ENCODE peak calls at places on chromosomes 7 and 10, in seven cellular contexts. One of them, this sample, is unnamed.

GRCh38 chr10:31204090-31204489 is 114.9 kb upstream of the ZEB1 start:
- DNase-seq in activated T-helper 1 cell treated with anti-CD3 and anti-CD28 coated beads, Interleukin-2, amount 50 U/mL, for 16 hours: no peak
- DNase-seq in lower lobe of right lung: no peak
- DNase-seq in AG08396: no peak
- DNase-seq in stomach: no peak
- DNase-seq in GM12878: no peak
- DNase-seq in PC-3: no peak
- DNase-seq in this sample: no peak

GRCh38 chr10:77744249-77744648 is 106.6 kb upstream of the KCNMA1 start:
- DNase-seq in stomach: no peak
- DNase-seq in GM12878: no peak
- DNase-seq in activated T-helper 1 cell treated with anti-CD3 and anti-CD28 coated beads, Interleukin-2, amount 50 U/mL, for 16 hours: no peak
- DNase-seq in PC-3: peak
- DNase-seq in AG08396: no peak
- DNase-seq in lower lobe of right lung: no peak
- DNase-seq in this sample: no peak

GRCh38 chr10:110504111-110504735 is 6.5 kb downstream of the DUSP5 start:
- DNase-seq in stomach: peak
- DNase-seq in activated T-helper 1 cell treated with anti-CD3 and anti-CD28 coated beads, Interleukin-2, amount 50 U/mL, for 16 hours: peak
- DNase-seq in PC-3: no peak
- DNase-seq in AG08396: peak
- DNase-seq in lower lobe of right lung: peak
- DNase-seq in GM12878: peak
- DNase-seq in this sample: no peak

GRCh38 chr10:3529691-3530090 is 255.3 kb downstream of the KLF6 start:
- DNase-seq in stomach: no peak
- DNase-seq in activated T-helper 1 cell treated with anti-CD3 and anti-CD28 coated beads, Interleukin-2, amount 50 U/mL, for 16 hours: no peak
- DNase-seq in AG08396: no peak
- DNase-seq in GM12878: no peak
- DNase-seq in lower lobe of right lung: no peak
- DNase-seq in PC-3: no peak
- DNase-seq in this sample: no peak

GRCh38 chr7:100109521-100110163 is 8.2 kb downstream of the AP4M1 start:
- DNase-seq in GM12878: no peak
- DNase-seq in lower lobe of right lung: no peak
- DNase-seq in activated T-helper 1 cell treated with anti-CD3 and anti-CD28 coated beads, Interleukin-2, amount 50 U/mL, for 16 hours: no peak
- DNase-seq in PC-3: no peak
- DNase-seq in AG08396: no peak
- DNase-seq in stomach: no peak
- DNase-seq in this sample: no peak

GRCh38 chr10:104406715-104407517 is 53.3 kb downstream of the CFAP58 start:
- DNase-seq in stomach: no peak
- DNase-seq in lower lobe of right lung: no peak
- DNase-seq in AG08396: peak
- DNase-seq in GM12878: no peak
- DNase-seq in PC-3: peak
- DNase-seq in activated T-helper 1 cell treated with anti-CD3 and anti-CD28 coated beads, Interleukin-2, amount 50 U/mL, for 16 hours: no peak
- DNase-seq in this sample: no peak

GRCh38 chr10:50501478-50501877 is 122.3 kb downstream of the SGMS1 start:
- DNase-seq in AG08396: no peak
- DNase-seq in GM12878: no peak
- DNase-seq in activated T-helper 1 cell treated with anti-CD3 and anti-CD28 coated beads, Interleukin-2, amount 50 U/mL, for 16 hours: no peak
- DNase-seq in lower lobe of right lung: no peak
- DNase-seq in PC-3: peak
- DNase-seq in stomach: no peak
- DNase-seq in this sample: no peak

GRCh38 chr7:42621543-42622219 is 290.2 kb downstream of the C7orf25 start:
- DNase-seq in PC-3: no peak
- DNase-seq in stomach: no peak
- DNase-seq in AG08396: no peak
- DNase-seq in GM12878: no peak
- DNase-seq in lower lobe of right lung: no peak
- DNase-seq in activated T-helper 1 cell treated with anti-CD3 and anti-CD28 coated beads, Interleukin-2, amount 50 U/mL, for 16 hours: no peak
- DNase-seq in this sample: no peak

GRCh38 chr7:104534149-104534548 is 205.7 kb downstream of the LHFPL3 start:
- DNase-seq in GM12878: no peak
- DNase-seq in stomach: no peak
- DNase-seq in AG08396: no peak
- DNase-seq in PC-3: no peak
- DNase-seq in activated T-helper 1 cell treated with anti-CD3 and anti-CD28 coated beads, Interleukin-2, amount 50 U/mL, for 16 hours: no peak
- DNase-seq in lower lobe of right lung: no peak
- DNase-seq in this sample: no peak

GRCh38 chr7:1046722-1047679 is 2.7 kb downstream of the GPR146 start:
- DNase-seq in PC-3: peak
- DNase-seq in stomach: peak
- DNase-seq in lower lobe of right lung: peak
- DNase-seq in activated T-helper 1 cell treated with anti-CD3 and anti-CD28 coated beads, Interleukin-2, amount 50 U/mL, for 16 hours: peak
- DNase-seq in GM12878: no peak
- DNase-seq in AG08396: no peak
- DNase-seq in this sample: peak

GRCh38 chr7:100689230-100690135 is 4.6 kb downstream of the GIGYF1 start:
- DNase-seq in AG08396: no peak
- DNase-seq in lower lobe of right lung: no peak
- DNase-seq in activated T-helper 1 cell treated with anti-CD3 and anti-CD28 coated beads, Interleukin-2, amount 50 U/mL, for 16 hours: no peak
- DNase-seq in stomach: no peak
- DNase-seq in PC-3: no peak
- DNase-seq in GM12878: no peak
- DNase-seq in this sample: no peak

GRCh38 chr10:60048146-60048545 is 141.8 kb upstream of the CCDC6 start:
- DNase-seq in lower lobe of right lung: no peak
- DNase-seq in PC-3: peak
- DNase-seq in GM12878: no peak
- DNase-seq in activated T-helper 1 cell treated with anti-CD3 and anti-CD28 coated beads, Interleukin-2, amount 50 U/mL, for 16 hours: no peak
- DNase-seq in AG08396: peak
- DNase-seq in stomach: peak
- DNase-seq in this sample: no peak

GRCh38 chr7:43872401-43873165 is 3.3 kb upstream of the MRPS24 start:
- DNase-seq in lower lobe of right lung: no peak
- DNase-seq in AG08396: peak
- DNase-seq in PC-3: peak
- DNase-seq in GM12878: no peak
- DNase-seq in activated T-helper 1 cell treated with anti-CD3 and anti-CD28 coated beads, Interleukin-2, amount 50 U/mL, for 16 hours: no peak
- DNase-seq in stomach: no peak
- DNase-seq in this sample: no peak

GRCh38 chr7:95883208-95883607 is 110.9 kb downstream of the DYNC1I1 start:
- DNase-seq in activated T-helper 1 cell treated with anti-CD3 and anti-CD28 coated beads, Interleukin-2, amount 50 U/mL, for 16 hours: no peak
- DNase-seq in AG08396: no peak
- DNase-seq in PC-3: no peak
- DNase-seq in lower lobe of right lung: no peak
- DNase-seq in GM12878: no peak
- DNase-seq in stomach: no peak
- DNase-seq in this sample: no peak

GRCh38 chr7:128217030-128217805 is 23.9 kb upstream of the LEP start:
- DNase-seq in GM12878: no peak
- DNase-seq in activated T-helper 1 cell treated with anti-CD3 and anti-CD28 coated beads, Interleukin-2, amount 50 U/mL, for 16 hours: no peak
- DNase-seq in stomach: no peak
- DNase-seq in PC-3: peak
- DNase-seq in AG08396: peak
- DNase-seq in lower lobe of right lung: peak
- DNase-seq in this sample: no peak

GRCh38 chr10:24463683-24464426 is 254.9 kb downstream of the KIAA1217 start:
- DNase-seq in activated T-helper 1 cell treated with anti-CD3 and anti-CD28 coated beads, Interleukin-2, amount 50 U/mL, for 16 hours: no peak
- DNase-seq in AG08396: no peak
- DNase-seq in lower lobe of right lung: no peak
- DNase-seq in GM12878: no peak
- DNase-seq in PC-3: peak
- DNase-seq in stomach: peak
- DNase-seq in this sample: no peak

GRCh38 chr7:98223898-98224700 is 12.9 kb downstream of the BHLHA15 start:
- DNase-seq in GM12878: no peak
- DNase-seq in AG08396: no peak
- DNase-seq in stomach: no peak
- DNase-seq in activated T-helper 1 cell treated with anti-CD3 and anti-CD28 coated beads, Interleukin-2, amount 50 U/mL, for 16 hours: no peak
- DNase-seq in PC-3: no peak
- DNase-seq in lower lobe of right lung: peak
- DNase-seq in this sample: no peak

GRCh38 chr10:113961261-113961938 is 82.3 kb upstream of the ADRB1 start:
- DNase-seq in stomach: no peak
- DNase-seq in AG08396: no peak
- DNase-seq in activated T-helper 1 cell treated with anti-CD3 and anti-CD28 coated beads, Interleukin-2, amount 50 U/mL, for 16 hours: peak
- DNase-seq in lower lobe of right lung: no peak
- DNase-seq in GM12878: peak
- DNase-seq in PC-3: no peak
- DNase-seq in this sample: peak

GRCh38 chr7:155299539-155300202 is 2.0 kb downstream of the INSIG1 start:
- DNase-seq in stomach: no peak
- DNase-seq in PC-3: peak
- DNase-seq in AG08396: peak
- DNase-seq in GM12878: no peak
- DNase-seq in activated T-helper 1 cell treated with anti-CD3 and anti-CD28 coated beads, Interleukin-2, amount 50 U/mL, for 16 hours: no peak
- DNase-seq in lower lobe of right lung: no peak
- DNase-seq in this sample: peak

This sample was measured in T-helper 22 cell.